ENCODE peak calls at places on chromosomes 7 and 10, in four cellular contexts. F, D, V and M are unnamed samples.

GRCh38 chr7:89123871-89124270 is 328.3 kb upstream of the TEX47 start:
- DNase-seq in F (no peak), D (no peak), V (no peak), M (no peak)

GRCh38 chr10:115018185-115018931 is 74.8 kb upstream of the ATRNL1 start:
- DNase-seq in D (no peak), V (no peak), F (no peak), M (no peak)

GRCh38 chr10:71321386-71321785 is 2.3 kb downstream of the SLC29A3 start:
- DNase-seq in V (no peak), F (no peak), D (no peak), M (no peak)

GRCh38 chr7:112225006-112225405 is 18.5 kb downstream of the ZNF277 start:
- DNase-seq in F (no peak), V (no peak), D (no peak), M (no peak)

GRCh38 chr10:63199716-63200115 is 66.6 kb downstream of the NRBF2 start:
- DNase-seq in F (no peak), D (no peak), V (no peak), M (no peak)

GRCh38 chr10:34804306-34804705 is 10.8 kb downstream of the PARD3 start:
- DNase-seq in D (no peak), V (no peak), F (no peak), M (no peak)

GRCh38 chr7:30166841-30167235 is 32.1 kb downstream of the MTURN start:
- DNase-seq in F (no peak), V (no peak), D (no peak), M (no peak)

GRCh38 chr7:8133955-8134733 is 127.8 kb downstream of the ICA1 start:
- DNase-seq in D (no peak), V (peak; percentile 63), F (no peak), M (no peak)

GRCh38 chr10:72692897-72693598 is 1.1 kb downstream of the MCU start:
- DNase-seq in D (no peak), V (peak; percentile 15), F (no peak), M (no peak)

GRCh38 chr7:54711900-54712595 is 47.0 kb downstream of the SEC61G start:
- DNase-seq in F (no peak), V (no peak), D (no peak), M (no peak)

GRCh38 chr7:54709283-54709682 is 49.7 kb downstream of the SEC61G start:
- DNase-seq in D (no peak), V (no peak), F (no peak), M (no peak)

GRCh38 chr7:54712777-54713176 is 46.2 kb downstream of the SEC61G start:
- DNase-seq in D (no peak), F (no peak), V (no peak), M (no peak)
- H3K9me2 ChIP-seq in D (no peaks in the 10 kb centered on the region), F (no peaks in the 10 kb centered on the region), V (no peaks in the 10 kb centered on the region), M (no peaks in the 10 kb centered on the region)

GRCh38 chr10:5894873-5895272 is 4.8 kb downstream of the FBH1 start:
- DNase-seq in D (no peak), F (no peak), V (no peak), M (no peak)

GRCh38 chr10:5894458-5894857 is 4.4 kb downstream of the FBH1 start:
- DNase-seq in D (no peak), F (no peak), V (no peak), M (no peak)

GRCh38 chr10:5892007-5892406 is 2.0 kb downstream of the FBH1 start:
- DNase-seq in F (no peak), D (no peak), V (no peak), M (no peak)

GRCh38 chr10:5895365-5895764 is 5.3 kb downstream of the FBH1 start:
- DNase-seq in V (peak; percentile 27), D (no peak), F (no peak), M (no peak)

DNA sequence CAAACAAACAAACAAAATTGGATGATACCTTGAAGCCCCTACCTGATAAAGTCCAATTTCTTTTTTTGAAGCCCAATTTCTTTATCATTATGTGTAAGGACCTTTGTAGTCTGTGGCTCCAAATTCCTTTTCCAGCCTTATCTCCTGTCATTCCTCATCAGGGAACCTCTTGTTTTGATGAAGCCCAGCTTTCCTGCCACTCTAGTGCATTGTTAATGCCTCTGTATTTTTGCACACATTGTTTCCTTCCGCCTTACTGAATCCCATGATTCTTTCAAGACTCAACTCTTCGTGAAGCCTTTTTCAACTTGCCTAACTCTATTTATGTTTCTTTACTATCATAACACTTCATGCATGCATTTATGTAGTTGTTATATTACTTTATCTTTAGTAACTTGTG is 3.3 kb downstream of the FBH1 start:
- DNase-seq in D (no peak), V (no peak), F (no peak), M (no peak)
- H3K4me1 ChIP-seq in D (peaks cover 7% of the 10 kb centered on the region), V (peaks cover 73% of the 10 kb centered on the region), F (peaks cover 10% of the 10 kb centered on the region), M (peaks cover 14% of the 10 kb centered on the region)

DNA sequence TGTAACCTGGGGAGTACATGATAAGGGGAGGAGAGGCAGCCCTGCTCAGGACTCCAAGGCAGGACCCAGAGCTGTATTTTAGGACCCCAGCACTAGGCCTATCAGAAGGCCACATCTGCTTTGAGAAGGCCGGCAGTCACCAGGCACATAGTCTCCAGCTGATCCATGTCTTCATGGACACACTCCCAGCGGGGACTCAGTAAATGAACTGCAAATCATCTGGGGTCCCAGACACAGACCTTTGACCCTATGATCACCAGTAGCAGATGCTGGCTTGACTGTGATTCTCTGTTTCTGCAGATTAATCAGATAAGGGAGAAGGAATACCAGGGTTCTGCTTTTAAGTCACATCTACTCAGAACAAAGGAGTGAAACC is 341.4 kb upstream of the PODXL start:
- DNase-seq in F (no peak), D (no peak), V (no peak), M (no peak)
- H3K9me2 ChIP-seq in F (no peaks in the 10 kb centered on the region), D (no peaks in the 10 kb centered on the region), V (no peaks in the 10 kb centered on the region), M (no peaks in the 10 kb centered on the region)

GRCh38 chr10:125041856-125042506 is 100.1 kb downstream of the ZRANB1 start:
- DNase-seq in F (no peak), V (no peak), D (no peak), M (no peak)
- H3K4me1 ChIP-seq in F (peaks cover 34% of the 10 kb centered on the region), V (no peaks in the 10 kb centered on the region), D (peaks cover 62% of the 10 kb centered on the region), M (peaks cover 46% of the 10 kb centered on the region)